ENCODE peak calls at places on chromosomes 11 and 22, in eight cellular contexts. One of them, this sample, is unnamed.

GRCh38 chr11:14244926-14245325 is 114.1 kb downstream of the RRAS2 start:
- DNase-seq in RWPE1: no peak
- DNase-seq in CD8-positive, alpha-beta T cell: no peak
- DNase-seq in A549: no peak
- DNase-seq in breast epithelium: no peak
- DNase-seq in neural progenitor cell: no peak
- DNase-seq in CD8-positive, alpha-beta memory T cell: no peak
- DNase-seq in lower lobe of right lung: no peak
- DNase-seq in this sample: no peak

GRCh38 chr11:66981976-66982578 is 7.0 kb downstream of the C11orf86 start:
- DNase-seq in neural progenitor cell: no peak
- DNase-seq in lower lobe of right lung: peak
- DNase-seq in breast epithelium: peak
- DNase-seq in A549: peak
- DNase-seq in CD8-positive, alpha-beta memory T cell: no peak
- DNase-seq in RWPE1: peak
- DNase-seq in CD8-positive, alpha-beta T cell: peak
- DNase-seq in this sample: no peak

GRCh38 chr22:33380789-33381530 is 322.8 kb upstream of the SYN3 start:
- DNase-seq in lower lobe of right lung: no peak
- DNase-seq in RWPE1: no peak
- DNase-seq in CD8-positive, alpha-beta T cell: no peak
- DNase-seq in A549: peak
- DNase-seq in breast epithelium: no peak
- DNase-seq in neural progenitor cell: no peak
- DNase-seq in CD8-positive, alpha-beta memory T cell: no peak
- DNase-seq in this sample: no peak

GRCh38 chr11:126722006-126722736 is 278.4 kb downstream of the KIRREL3 start:
- DNase-seq in RWPE1: no peak
- DNase-seq in breast epithelium: no peak
- DNase-seq in neural progenitor cell: no peak
- DNase-seq in lower lobe of right lung: no peak
- DNase-seq in CD8-positive, alpha-beta T cell: no peak
- DNase-seq in CD8-positive, alpha-beta memory T cell: no peak
- DNase-seq in A549: no peak
- DNase-seq in this sample: no peak

GRCh38 chr11:61297741-61298140 is 2.6 kb upstream of the VWCE start:
- DNase-seq in breast epithelium: peak
- DNase-seq in CD8-positive, alpha-beta T cell: no peak
- DNase-seq in RWPE1: peak
- DNase-seq in lower lobe of right lung: no peak
- DNase-seq in A549: no peak
- DNase-seq in neural progenitor cell: no peak
- DNase-seq in CD8-positive, alpha-beta memory T cell: no peak
- DNase-seq in this sample: no peak

GRCh38 chr11:1049431-1049891 is 12.9 kb upstream of the MUC6 start:
- DNase-seq in A549: no peak
- DNase-seq in CD8-positive, alpha-beta T cell: peak
- DNase-seq in CD8-positive, alpha-beta memory T cell: no peak
- DNase-seq in lower lobe of right lung: peak
- DNase-seq in RWPE1: no peak
- DNase-seq in breast epithelium: no peak
- DNase-seq in neural progenitor cell: no peak
- DNase-seq in this sample: no peak

GRCh38 chr22:40178417-40179409 is 988 bp downstream of the TNRC6B start:
- DNase-seq in CD8-positive, alpha-beta T cell: peak
- DNase-seq in A549: no peak
- DNase-seq in neural progenitor cell: peak
- DNase-seq in RWPE1: no peak
- DNase-seq in lower lobe of right lung: no peak
- DNase-seq in CD8-positive, alpha-beta memory T cell: peak
- DNase-seq in breast epithelium: no peak
- DNase-seq in this sample: no peak

GRCh38 chr11:118221419-118221818 is 3.4 kb downstream of the JAML start:
- DNase-seq in lower lobe of right lung: no peak
- DNase-seq in breast epithelium: no peak
- DNase-seq in CD8-positive, alpha-beta memory T cell: no peak
- DNase-seq in A549: no peak
- DNase-seq in neural progenitor cell: no peak
- DNase-seq in RWPE1: no peak
- DNase-seq in CD8-positive, alpha-beta T cell: no peak
- DNase-seq in this sample: no peak

GRCh38 chr11:113675003-113675471 is 31.1 kb downstream of the TMPRSS5 start:
- DNase-seq in CD8-positive, alpha-beta T cell: no peak
- DNase-seq in neural progenitor cell: no peak
- DNase-seq in RWPE1: peak
- DNase-seq in CD8-positive, alpha-beta memory T cell: no peak
- DNase-seq in breast epithelium: no peak
- DNase-seq in A549: no peak
- DNase-seq in lower lobe of right lung: no peak
- DNase-seq in this sample: no peak

GRCh38 chr11:62709262-62710000 is 2.0 kb downstream of the GNG3 start:
- DNase-seq in CD8-positive, alpha-beta T cell: peak
- DNase-seq in RWPE1: peak
- DNase-seq in breast epithelium: peak
- DNase-seq in lower lobe of right lung: peak
- DNase-seq in CD8-positive, alpha-beta memory T cell: peak
- DNase-seq in neural progenitor cell: peak
- DNase-seq in A549: peak
- DNase-seq in this sample: peak

GRCh38 chr11:62713343-62713742 is 5.9 kb downstream of the GNG3 start:
- DNase-seq in neural progenitor cell: no peak
- DNase-seq in RWPE1: no peak
- DNase-seq in lower lobe of right lung: no peak
- DNase-seq in CD8-positive, alpha-beta T cell: no peak
- DNase-seq in CD8-positive, alpha-beta memory T cell: no peak
- DNase-seq in A549: peak
- DNase-seq in breast epithelium: no peak
- DNase-seq in this sample: no peak

GRCh38 chr11:62710001-62710345 is 2.5 kb downstream of the GNG3 start:
- DNase-seq in breast epithelium: no peak
- DNase-seq in neural progenitor cell: no peak
- DNase-seq in RWPE1: no peak
- DNase-seq in lower lobe of right lung: no peak
- DNase-seq in CD8-positive, alpha-beta T cell: peak
- DNase-seq in CD8-positive, alpha-beta memory T cell: no peak
- DNase-seq in A549: no peak
- DNase-seq in this sample: no peak

GRCh38 chr11:62712861-62713260 is 5.4 kb downstream of the GNG3 start:
- DNase-seq in lower lobe of right lung: no peak
- DNase-seq in neural progenitor cell: no peak
- DNase-seq in CD8-positive, alpha-beta memory T cell: no peak
- DNase-seq in RWPE1: no peak
- DNase-seq in CD8-positive, alpha-beta T cell: no peak
- DNase-seq in A549: no peak
- DNase-seq in breast epithelium: no peak
- DNase-seq in this sample: no peak

DNA sequence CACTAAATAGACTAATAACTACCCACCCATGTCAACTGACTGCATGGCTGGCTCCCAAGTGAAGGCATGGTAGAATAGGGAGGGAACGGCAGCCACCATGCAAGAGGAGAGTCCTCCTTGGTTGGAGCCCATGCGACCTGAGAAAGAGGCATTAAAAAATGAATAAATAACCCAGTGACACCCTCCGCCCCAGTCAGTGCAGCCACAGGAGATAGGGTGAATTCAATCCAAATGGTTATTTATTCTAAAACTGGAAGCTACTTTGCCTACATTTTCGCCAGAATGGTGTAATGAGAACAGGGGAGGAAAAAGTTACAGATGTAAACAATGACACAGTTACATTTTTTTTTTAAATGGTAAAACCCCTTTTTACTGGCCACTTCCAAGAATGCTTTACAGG is 4.9 kb downstream of the GNG3 start:
- DNase-seq in lower lobe of right lung: no peak
- DNase-seq in CD8-positive, alpha-beta T cell: no peak
- DNase-seq in RWPE1: no peak
- DNase-seq in neural progenitor cell: no peak
- DNase-seq in breast epithelium: no peak
- DNase-seq in A549: no peak
- DNase-seq in CD8-positive, alpha-beta memory T cell: no peak
- DNase-seq in this sample: no peak
- H3K27ac ChIP-seq in lower lobe of right lung: no peak
- H3K27ac ChIP-seq in CD8-positive, alpha-beta T cell: no peak
- H3K27ac ChIP-seq in RWPE1: no peak
- H3K27ac ChIP-seq in neural progenitor cell: no peak
- H3K27ac ChIP-seq in breast epithelium: no peak
- H3K27ac ChIP-seq in A549: peak
- H3K27ac ChIP-seq in CD8-positive, alpha-beta memory T cell: no peak
- H3K27ac ChIP-seq in this sample: no peak

DNA sequence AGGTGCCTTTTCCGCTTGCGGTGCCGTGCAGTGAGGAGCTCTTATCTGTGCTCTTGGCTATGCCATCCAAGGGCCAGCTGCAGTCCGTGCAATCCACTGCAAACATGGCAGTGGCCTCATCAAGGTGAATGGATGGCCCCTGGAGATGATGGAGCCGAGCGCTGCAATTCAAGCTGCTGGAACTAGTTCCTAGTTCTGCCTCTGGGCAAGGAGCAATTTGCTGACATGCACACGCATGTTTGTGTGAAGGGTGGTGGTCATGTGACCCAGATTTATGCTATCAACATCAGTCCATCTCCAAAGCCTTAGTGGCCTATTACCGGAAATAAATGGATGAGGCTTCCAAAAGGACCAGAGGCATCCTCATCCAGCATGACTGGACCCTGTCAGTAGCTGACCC is 3.1 kb upstream of the EHD1 start:
- DNase-seq in neural progenitor cell: no peak
- DNase-seq in lower lobe of right lung: no peak
- DNase-seq in breast epithelium: no peak
- DNase-seq in A549: no peak
- DNase-seq in CD8-positive, alpha-beta memory T cell: no peak
- DNase-seq in CD8-positive, alpha-beta T cell: no peak
- DNase-seq in RWPE1: peak
- DNase-seq in this sample: no peak
- H3K27ac ChIP-seq in neural progenitor cell: no peak
- H3K27ac ChIP-seq in lower lobe of right lung: no peak
- H3K27ac ChIP-seq in breast epithelium: no peak
- H3K27ac ChIP-seq in A549: no peak
- H3K27ac ChIP-seq in CD8-positive, alpha-beta memory T cell: no peak
- H3K27ac ChIP-seq in CD8-positive, alpha-beta T cell: no peak
- H3K27ac ChIP-seq in RWPE1: peak
- H3K27ac ChIP-seq in this sample: no peak

GRCh38 chr22:46828323-46829139 is 66.1 kb downstream of the TBC1D22A start:
- DNase-seq in A549: peak
- DNase-seq in RWPE1: no peak
- DNase-seq in breast epithelium: no peak
- DNase-seq in lower lobe of right lung: no peak
- DNase-seq in neural progenitor cell: no peak
- DNase-seq in CD8-positive, alpha-beta memory T cell: no peak
- DNase-seq in CD8-positive, alpha-beta T cell: no peak
- DNase-seq in this sample: no peak
- H3K27ac ChIP-seq in A549: peak
- H3K27ac ChIP-seq in RWPE1: peak
- H3K27ac ChIP-seq in breast epithelium: no peak
- H3K27ac ChIP-seq in lower lobe of right lung: no peak
- H3K27ac ChIP-seq in neural progenitor cell: no peak
- H3K27ac ChIP-seq in CD8-positive, alpha-beta memory T cell: no peak
- H3K27ac ChIP-seq in CD8-positive, alpha-beta T cell: no peak
- H3K27ac ChIP-seq in this sample: no peak

GRCh38 chr22:38927033-38927789 is 30.2 kb upstream of the APOBEC3A start:
- DNase-seq in CD8-positive, alpha-beta T cell: no peak
- DNase-seq in RWPE1: no peak
- DNase-seq in CD8-positive, alpha-beta memory T cell: peak
- DNase-seq in neural progenitor cell: peak
- DNase-seq in breast epithelium: peak
- DNase-seq in lower lobe of right lung: peak
- DNase-seq in A549: peak
- DNase-seq in this sample: peak
- H3K27ac ChIP-seq in CD8-positive, alpha-beta T cell: no peak
- H3K27ac ChIP-seq in RWPE1: no peak
- H3K27ac ChIP-seq in CD8-positive, alpha-beta memory T cell: no peak
- H3K27ac ChIP-seq in neural progenitor cell: no peak
- H3K27ac ChIP-seq in breast epithelium: no peak
- H3K27ac ChIP-seq in lower lobe of right lung: peak
- H3K27ac ChIP-seq in A549: peak
- H3K27ac ChIP-seq in this sample: no peak

DNA sequence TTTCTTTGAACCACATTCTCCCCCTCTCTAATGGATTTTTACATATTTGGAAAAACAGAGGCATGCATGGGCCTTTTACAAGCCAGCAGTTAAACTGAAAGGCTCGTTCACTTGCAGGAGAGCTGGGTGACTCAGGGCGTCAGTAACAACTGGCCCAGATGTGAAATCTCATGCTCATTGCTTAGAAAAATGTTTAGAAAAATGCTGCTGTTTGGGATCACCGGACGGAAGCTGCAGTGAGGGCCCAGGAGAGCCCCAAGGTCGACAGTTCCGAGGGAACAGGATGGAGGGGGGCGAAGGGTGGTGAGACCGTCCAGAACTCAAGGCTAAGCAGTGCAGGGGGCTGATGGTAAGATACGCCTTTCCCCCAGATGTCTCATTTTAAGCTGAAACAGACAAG is 41.7 kb upstream of the SMTN start:
- DNase-seq in RWPE1: no peak
- DNase-seq in lower lobe of right lung: no peak
- DNase-seq in neural progenitor cell: no peak
- DNase-seq in CD8-positive, alpha-beta T cell: no peak
- DNase-seq in CD8-positive, alpha-beta memory T cell: no peak
- DNase-seq in A549: no peak
- DNase-seq in breast epithelium: no peak
- DNase-seq in this sample: no peak
- H3K27ac ChIP-seq in RWPE1: no peak
- H3K27ac ChIP-seq in lower lobe of right lung: peak
- H3K27ac ChIP-seq in neural progenitor cell: no peak
- H3K27ac ChIP-seq in CD8-positive, alpha-beta T cell: no peak
- H3K27ac ChIP-seq in CD8-positive, alpha-beta memory T cell: no peak
- H3K27ac ChIP-seq in A549: no peak
- H3K27ac ChIP-seq in breast epithelium: peak
- H3K27ac ChIP-seq in this sample: no peak

GRCh38 chr22:19986410-19987341 is 29.9 kb downstream of the ARVCF start:
- DNase-seq in RWPE1: peak
- DNase-seq in CD8-positive, alpha-beta T cell: peak
- DNase-seq in breast epithelium: peak
- DNase-seq in lower lobe of right lung: peak
- DNase-seq in A549: peak
- DNase-seq in neural progenitor cell: peak
- DNase-seq in CD8-positive, alpha-beta memory T cell: peak
- DNase-seq in this sample: peak
- H3K27ac ChIP-seq in RWPE1: peak
- H3K27ac ChIP-seq in CD8-positive, alpha-beta T cell: no peak
- H3K27ac ChIP-seq in breast epithelium: peak
- H3K27ac ChIP-seq in lower lobe of right lung: peak
- H3K27ac ChIP-seq in A549: peak
- H3K27ac ChIP-seq in neural progenitor cell: peak
- H3K27ac ChIP-seq in CD8-positive, alpha-beta memory T cell: peak
- H3K27ac ChIP-seq in this sample: no peak

GRCh38 chr22:50194037-50194809 is 6.6 kb upstream of the SELENOO start:
- DNase-seq in CD8-positive, alpha-beta memory T cell: no peak
- DNase-seq in RWPE1: no peak
- DNase-seq in lower lobe of right lung: no peak
- DNase-seq in breast epithelium: no peak
- DNase-seq in CD8-positive, alpha-beta T cell: no peak
- DNase-seq in A549: no peak
- DNase-seq in neural progenitor cell: no peak
- DNase-seq in this sample: no peak
- H3K27ac ChIP-seq in CD8-positive, alpha-beta memory T cell: no peak
- H3K27ac ChIP-seq in RWPE1: peak
- H3K27ac ChIP-seq in lower lobe of right lung: no peak
- H3K27ac ChIP-seq in breast epithelium: no peak
- H3K27ac ChIP-seq in CD8-positive, alpha-beta T cell: no peak
- H3K27ac ChIP-seq in A549: no peak
- H3K27ac ChIP-seq in neural progenitor cell: no peak
- H3K27ac ChIP-seq in this sample: no peak

This sample was measured in caudate nucleus.